ENCODE peak calls at places on chromosomes 16 and 17, in eight cellular contexts. O, D, L, S, W, A, H and G are unnamed samples.

GRCh38 chr17:32258383-32259121 is 7.1 kb upstream of the RHBDL3 start:
- DNase-seq in H (no peak), W (no peak), A (no peak), D (no peak), L (no peak), O (no peak), S (no peak), G (no peak)

GRCh38 chr17:80872999-80873951 is 118.4 kb upstream of the CHMP6 start:
- DNase-seq in W (no peak), L (no peak), O (peak), D (no peak), A (peak), H (no peak), S (no peak), G (peak)

GRCh38 chr17:63785556-63785955 is 11.6 kb downstream of the DDX42 start:
- DNase-seq in L (peak), A (no peak), S (no peak), W (peak), H (no peak), D (no peak), O (no peak), G (no peak)

GRCh38 chr17:49197346-49197998 is 12.9 kb downstream of the GNGT2 start:
- DNase-seq in H (no peak), D (no peak), S (no peak), W (no peak), A (no peak), L (no peak), O (no peak), G (no peak)

GRCh38 chr16:9280067-9280466 is 188.6 kb downstream of the HAPSTR1 start:
- DNase-seq in D (no peak), A (no peak), S (no peak), L (no peak), W (no peak), H (no peak), O (no peak), G (no peak)

GRCh38 chr17:5553479-5553878 is 30.8 kb downstream of the NLRP1 start:
- DNase-seq in O (no peak), H (no peak), W (no peak), D (no peak), A (no peak), L (no peak), S (no peak), G (no peak)

GRCh38 chr17:2551928-2552327 is 40.2 kb upstream of the METTL16 start:
- DNase-seq in D (no peak), A (no peak), W (no peak), L (no peak), O (no peak), S (no peak), H (no peak), G (no peak)

GRCh38 chr17:56486732-56487131 is 106.8 kb upstream of the NOG start:
- DNase-seq in H (no peak), L (no peak), A (no peak), S (no peak), W (no peak), O (no peak), D (no peak), G (no peak)

GRCh38 chr16:88451586-88452484 is 1.2 kb upstream of the ZFPM1 start:
- DNase-seq in L (no peak), D (no peak), S (no peak), H (peak), A (no peak), W (no peak), O (no peak), G (no peak)

GRCh38 chr17:8041980-8042379 is 3.1 kb downstream of the ALOX15B start:
- DNase-seq in L (no peak), H (no peak), W (no peak), A (no peak), S (no peak), O (no peak), D (no peak), G (no peak)

GRCh38 chr17:49191917-49192741 is 18.2 kb downstream of the GNGT2 start:
- DNase-seq in W (peak), O (peak), H (peak), S (peak), A (peak), L (peak), D (peak), G (peak)

GRCh38 chr16:9859706-9860105 is 322.5 kb downstream of the GRIN2A start:
- DNase-seq in A (no peak), L (no peak), S (no peak), O (no peak), H (no peak), W (no peak), D (no peak), G (no peak)

GRCh38 chr17:77328823-77329740 is 188.3 kb downstream of the SEC14L1 start:
- DNase-seq in S (peak), W (no peak), A (peak), D (peak), L (no peak), O (peak), H (peak), G (peak)

GRCh38 chr17:47604268-47604927 is 45.3 kb upstream of the KPNB1 start:
- DNase-seq in L (peak), A (no peak), O (no peak), H (no peak), D (peak), W (peak), S (no peak), G (no peak)

DNA sequence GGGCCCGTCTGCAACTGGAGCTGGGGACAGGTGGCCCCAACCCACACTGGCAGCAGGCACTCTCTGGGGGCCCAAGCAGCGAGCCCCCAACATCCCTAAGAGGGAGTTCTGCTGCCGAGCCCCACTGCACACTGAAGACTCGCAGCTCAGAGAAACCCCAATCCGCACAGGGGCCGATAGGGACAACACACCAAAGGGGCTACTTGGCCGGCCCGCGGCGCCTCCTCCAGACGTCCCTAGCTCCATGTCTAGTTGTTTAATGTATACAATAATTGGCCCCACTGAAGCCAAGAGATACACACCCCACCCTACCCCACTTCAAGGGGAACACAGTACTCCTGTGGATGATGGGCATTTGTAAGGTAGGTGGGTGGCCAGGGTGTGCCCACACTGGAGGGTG is 62.7 kb downstream of the ZNF423 start:
- DNase-seq in A (no peak), H (no peak), W (no peak), O (no peak), S (no peak), D (no peak), L (no peak), G (no peak)
- TF ChIP-seq CTCF in A (no peak), H (no peak), W (no peak), O (no peak), S (no peak), D (no peak), L (no peak), G (no peak)

DNA sequence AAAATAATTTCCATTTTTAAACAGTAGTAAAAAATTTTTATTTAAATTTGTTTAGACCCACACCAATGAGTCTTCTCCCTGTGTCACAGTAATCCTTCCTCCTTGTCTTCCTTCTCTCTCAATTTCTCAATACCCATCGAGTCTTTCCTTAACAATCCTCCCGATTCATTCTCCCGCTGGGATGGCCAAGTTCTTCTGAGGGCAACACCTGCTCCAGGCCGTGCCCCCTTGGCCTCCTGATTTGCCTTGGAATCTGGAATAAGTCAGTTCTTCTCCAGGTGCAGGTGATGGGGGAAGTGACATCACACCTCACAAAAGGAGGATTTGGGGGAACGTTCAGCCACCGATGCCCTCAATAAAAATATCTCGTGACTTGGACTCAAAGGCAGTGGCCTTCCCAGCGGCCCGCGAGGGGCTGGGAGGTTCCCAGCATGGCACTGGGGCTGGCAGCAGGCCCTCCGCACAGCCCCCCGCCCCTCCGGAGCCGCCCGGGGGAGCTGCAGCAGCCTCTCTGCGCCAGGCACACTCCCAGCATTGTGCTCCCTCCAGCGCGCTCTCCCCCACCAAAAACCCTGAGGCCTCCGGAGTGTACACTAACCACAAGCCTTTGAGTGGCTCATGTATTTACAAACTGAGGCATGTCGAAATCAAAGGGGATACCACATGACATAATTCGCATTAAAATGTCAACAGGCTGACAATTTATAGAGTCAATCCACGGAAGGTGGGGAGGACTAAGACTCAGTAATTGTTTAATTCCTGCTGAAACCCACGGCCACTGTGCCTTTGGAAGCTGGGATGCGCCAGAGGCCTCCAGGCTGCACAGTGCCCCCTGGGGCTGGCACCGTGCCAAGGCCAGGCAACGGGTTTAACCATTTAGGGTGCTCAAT is 120.5 kb downstream of the ZFHX3 start:
- DNase-seq in H (no peak), S (no peak), L (peak), W (peak), O (no peak), D (no peak), A (peak), G (peak)
- TF ChIP-seq CTCF in H (no peak), S (no peak), L (no peak), W (no peak), O (no peak), D (no peak), A (no peak), G (no peak)

GRCh38 chr17:18042969-18043368 is 3.8 kb downstream of the GID4 start:
- DNase-seq in O (no peak), W (no peak), S (no peak), A (no peak), H (no peak), L (no peak), D (no peak), G (no peak)

GRCh38 chr17:18044609-18045008 is 5.4 kb downstream of the GID4 start:
- DNase-seq in W (no peak), L (no peak), O (no peak), H (no peak), S (no peak), D (no peak), A (no peak), G (no peak)

GRCh38 chr17:18041776-18042175 is 2.6 kb downstream of the GID4 start:
- DNase-seq in D (no peak), L (peak), W (peak), S (no peak), O (no peak), A (no peak), H (no peak), G (no peak)

GRCh38 chr17:18045691-18046090 is 6.5 kb downstream of the GID4 start:
- DNase-seq in S (no peak), D (no peak), O (no peak), L (no peak), W (no peak), H (no peak), A (no peak), G (no peak)

GRCh38 chr17:18043491-18043890 is 4.3 kb downstream of the GID4 start:
- DNase-seq in O (no peak), D (no peak), H (no peak), A (no peak), W (peak), L (peak), S (no peak), G (no peak)
- TF ChIP-seq CTCF in O (no peak), D (peak), H (no peak), A (no peak), W (no peak), L (peak), S (no peak), G (no peak)

GRCh38 chr17:15965510-15965909 is 20.6 kb downstream of the ADORA2B start:
- DNase-seq in L (no peak), H (no peak), O (peak), D (no peak), W (no peak), S (no peak), A (no peak), G (no peak)
- TF ChIP-seq CTCF in L (no peak), H (no peak), O (no peak), D (no peak), W (no peak), S (no peak), A (no peak), G (no peak)